ENCODE peak calls at places on chromosome 12, in six cellular contexts. One of them, this sample, is unnamed.

GRCh38 chr12:12624479-12625120 is 12.9 kb downstream of the CREBL2 start:
- DNase-seq in endodermal cell: no peak
- DNase-seq in psoas muscle: no peak
- DNase-seq in GM23338: no peak
- DNase-seq in transverse colon: no peak
- DNase-seq in astrocyte of the spinal cord: no peak
- DNase-seq in this sample: no peak

GRCh38 chr12:46472893-46473633 is 100.5 kb upstream of the SLC38A2 start:
- DNase-seq in endodermal cell: no peak
- DNase-seq in psoas muscle: no peak
- DNase-seq in GM23338: no peak
- DNase-seq in transverse colon: no peak
- DNase-seq in astrocyte of the spinal cord: peak; percentile 60
- DNase-seq in this sample: no peak

GRCh38 chr12:642633-643477 is 20.4 kb downstream of the NINJ2 start:
- DNase-seq in endodermal cell: peak; percentile 93
- DNase-seq in psoas muscle: peak; percentile 89
- DNase-seq in GM23338: peak; percentile 83
- DNase-seq in transverse colon: peak; percentile 84
- DNase-seq in astrocyte of the spinal cord: peak; percentile 47
- DNase-seq in this sample: no peak

GRCh38 chr12:6200266-6201198 is at the start of gene CD9:
- DNase-seq in endodermal cell: peak; percentile 79
- DNase-seq in psoas muscle: peak; percentile 79
- DNase-seq in GM23338: peak; percentile 67
- DNase-seq in transverse colon: peak; percentile 88
- DNase-seq in astrocyte of the spinal cord: peak; percentile 57
- DNase-seq in this sample: peak; percentile 61

GRCh38 chr12:1553987-1554982 is 40.1 kb downstream of the FBXL14 start:
- DNase-seq in endodermal cell: no peak
- DNase-seq in psoas muscle: no peak
- DNase-seq in GM23338: no peak
- DNase-seq in transverse colon: peak; percentile 50
- DNase-seq in astrocyte of the spinal cord: no peak
- DNase-seq in this sample: no peak

GRCh38 chr12:108595711-108596647 is 1.9 kb downstream of the TMEM119 start:
- DNase-seq in endodermal cell: no peak
- DNase-seq in psoas muscle: no peak
- DNase-seq in GM23338: no peak
- DNase-seq in transverse colon: no peak
- DNase-seq in astrocyte of the spinal cord: no peak
- DNase-seq in this sample: no peak

GRCh38 chr12:70885952-70886351 is 34.6 kb downstream of the PTPRR start:
- DNase-seq in endodermal cell: no peak
- DNase-seq in psoas muscle: no peak
- DNase-seq in GM23338: no peak
- DNase-seq in transverse colon: no peak
- DNase-seq in astrocyte of the spinal cord: no peak
- DNase-seq in this sample: no peak

GRCh38 chr12:80713419-80713818 is 3.3 kb upstream of the MYF5 start:
- DNase-seq in endodermal cell: no peak
- DNase-seq in psoas muscle: no peak
- DNase-seq in GM23338: no peak
- DNase-seq in transverse colon: no peak
- DNase-seq in astrocyte of the spinal cord: no peak
- DNase-seq in this sample: no peak

GRCh38 chr12:29710104-29710503 is 73.6 kb downstream of the TMTC1 start:
- DNase-seq in endodermal cell: peak; percentile 84
- DNase-seq in psoas muscle: peak; percentile 72
- DNase-seq in GM23338: peak; percentile 70
- DNase-seq in transverse colon: no peak
- DNase-seq in astrocyte of the spinal cord: peak; percentile 15
- DNase-seq in this sample: no peak

GRCh38 chr12:114186241-114187002 is 219.5 kb downstream of the TBX5 start:
- DNase-seq in endodermal cell: peak; percentile 84
- DNase-seq in psoas muscle: no peak
- DNase-seq in GM23338: peak; percentile 77
- DNase-seq in transverse colon: no peak
- DNase-seq in astrocyte of the spinal cord: no peak
- DNase-seq in this sample: no peak

GRCh38 chr12:67911293-67911637 is 78.0 kb upstream of the IFNG-AS1 start:
- DNase-seq in endodermal cell: no peak
- DNase-seq in psoas muscle: peak; percentile 45
- DNase-seq in GM23338: no peak
- DNase-seq in transverse colon: no peak
- DNase-seq in astrocyte of the spinal cord: peak; percentile 53
- DNase-seq in this sample: no peak

DNA sequence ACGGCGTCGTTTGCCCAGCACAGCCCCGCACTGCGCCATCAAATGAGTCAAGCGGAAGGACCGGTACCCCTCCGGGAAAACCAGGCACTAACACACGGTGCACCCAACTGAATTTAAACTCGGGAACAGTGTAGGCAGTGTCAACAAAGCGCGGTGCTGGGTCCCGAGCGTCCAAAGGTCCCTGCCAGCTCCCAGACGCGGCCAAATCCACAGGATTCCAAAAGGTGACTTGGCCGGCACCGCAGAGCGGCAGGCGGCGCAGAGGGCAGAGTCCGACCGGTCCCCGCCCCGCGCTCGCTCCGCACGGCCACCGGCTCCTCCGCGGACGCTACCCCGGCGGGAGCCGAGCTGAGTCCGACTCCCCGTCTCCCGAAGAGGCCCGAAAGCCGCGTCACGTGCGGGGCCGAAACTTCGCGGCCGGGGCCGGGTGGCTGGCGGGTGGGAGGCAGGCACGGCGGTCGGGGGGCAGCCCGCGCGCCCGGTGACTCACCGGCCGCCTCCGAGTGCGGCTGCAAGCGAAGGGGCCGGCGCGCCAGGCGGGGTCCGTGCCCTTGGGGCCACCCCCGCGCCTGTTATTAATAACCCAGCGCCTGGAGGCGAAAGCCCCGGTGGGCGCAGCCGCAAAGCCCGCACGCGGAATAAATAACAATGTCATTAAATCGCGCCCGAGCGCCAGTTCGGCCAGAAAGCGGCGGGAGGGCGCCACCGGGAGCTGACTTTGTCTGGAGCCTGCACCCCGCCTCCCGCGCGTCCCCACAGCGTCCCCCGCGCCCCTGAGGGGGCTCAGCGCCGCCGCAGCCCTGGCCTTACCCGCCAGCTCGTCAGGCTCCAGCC is 823 bp downstream of the DENND5B start:
- DNase-seq in endodermal cell: peak; percentile 92
- DNase-seq in psoas muscle: peak; percentile 84
- DNase-seq in GM23338: peak; percentile 72
- DNase-seq in transverse colon: peak; percentile 79
- DNase-seq in astrocyte of the spinal cord: peak; percentile 65
- DNase-seq in this sample: peak; percentile 17
- TF ChIP-seq CTCF in endodermal cell: peak; percentile 22
- TF ChIP-seq CTCF in psoas muscle: no peak
- TF ChIP-seq CTCF in GM23338: peak; percentile 22
- TF ChIP-seq CTCF in transverse colon: no peak
- TF ChIP-seq CTCF in astrocyte of the spinal cord: no peak
- TF ChIP-seq CTCF in this sample: no peak

GRCh38 chr12:52178443-52178842 is 13.4 kb downstream of the KRT80 start:
- DNase-seq in endodermal cell: no peak
- DNase-seq in psoas muscle: no peak
- DNase-seq in GM23338: no peak
- DNase-seq in transverse colon: no peak
- DNase-seq in astrocyte of the spinal cord: no peak
- DNase-seq in this sample: no peak

GRCh38 chr12:52178984-52179383 is 12.8 kb downstream of the KRT80 start:
- DNase-seq in endodermal cell: no peak
- DNase-seq in psoas muscle: no peak
- DNase-seq in GM23338: no peak
- DNase-seq in transverse colon: no peak
- DNase-seq in astrocyte of the spinal cord: no peak
- DNase-seq in this sample: no peak

GRCh38 chr12:52173526-52173925 is 18.3 kb downstream of the KRT80 start:
- DNase-seq in endodermal cell: no peak
- DNase-seq in psoas muscle: no peak
- DNase-seq in GM23338: no peak
- DNase-seq in transverse colon: no peak
- DNase-seq in astrocyte of the spinal cord: no peak
- DNase-seq in this sample: no peak

GRCh38 chr12:52172956-52173355 is 18.9 kb downstream of the KRT80 start:
- DNase-seq in endodermal cell: no peak
- DNase-seq in psoas muscle: no peak
- DNase-seq in GM23338: no peak
- DNase-seq in transverse colon: no peak
- DNase-seq in astrocyte of the spinal cord: no peak
- DNase-seq in this sample: no peak

DNA sequence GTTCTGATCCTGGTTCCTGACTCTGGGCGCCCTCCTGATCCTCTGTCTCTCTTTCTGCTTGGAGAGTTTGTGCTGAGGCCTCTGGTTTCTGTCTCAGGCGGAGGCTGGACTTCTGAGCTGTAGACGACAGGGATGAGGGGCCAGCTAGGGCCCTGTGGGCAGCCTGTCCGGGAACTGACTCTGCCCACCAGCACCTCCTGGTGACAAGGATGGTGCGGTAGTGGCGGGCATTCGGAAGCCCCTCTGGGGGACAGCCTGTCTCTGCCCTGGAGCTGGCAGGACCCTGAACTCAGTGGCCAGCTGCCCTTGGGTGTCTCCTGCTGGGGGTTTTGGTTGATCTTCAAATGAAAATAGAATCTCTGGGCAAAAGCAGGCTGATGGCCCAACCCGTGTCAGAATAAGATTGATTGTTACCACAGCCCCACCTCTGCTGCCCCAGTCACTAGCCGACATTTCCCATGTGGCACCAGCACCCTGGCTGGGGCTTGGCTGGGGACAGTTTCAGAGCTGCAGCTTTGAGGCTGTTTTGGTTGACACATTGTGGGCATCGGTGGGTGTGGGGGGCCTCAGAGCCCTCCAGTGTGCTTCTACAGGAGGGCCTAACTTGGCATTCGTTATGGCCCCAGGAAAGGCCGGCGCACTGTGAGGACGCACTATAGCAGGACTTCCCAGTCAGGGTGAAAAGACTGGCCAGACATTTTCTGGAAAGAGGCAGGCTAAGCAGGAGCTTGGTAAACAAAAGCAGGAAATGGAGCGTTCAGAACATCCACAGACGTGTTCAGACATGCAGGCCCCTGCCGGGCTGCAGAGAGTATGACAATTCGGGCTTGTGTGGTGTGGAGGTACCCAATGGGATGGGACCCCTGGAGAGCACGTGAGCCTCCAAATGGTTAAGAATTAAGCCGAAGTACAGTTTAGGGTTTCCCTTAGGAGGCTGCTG is 16.1 kb downstream of the KRT80 start:
- DNase-seq in endodermal cell: peak; percentile 78
- DNase-seq in psoas muscle: no peak
- DNase-seq in GM23338: no peak
- DNase-seq in transverse colon: no peak
- DNase-seq in astrocyte of the spinal cord: peak; percentile 33
- DNase-seq in this sample: no peak
- TF ChIP-seq CTCF in endodermal cell: peak; percentile 43
- TF ChIP-seq CTCF in psoas muscle: no peak
- TF ChIP-seq CTCF in GM23338: peak; percentile 51
- TF ChIP-seq CTCF in transverse colon: no peak
- TF ChIP-seq CTCF in astrocyte of the spinal cord: peak; percentile 25
- TF ChIP-seq CTCF in this sample: no peak

GRCh38 chr12:52346596-52346995 is 20.7 kb downstream of the KRT85 start:
- DNase-seq in endodermal cell: no peak
- DNase-seq in psoas muscle: no peak
- DNase-seq in GM23338: no peak
- DNase-seq in transverse colon: no peak
- DNase-seq in astrocyte of the spinal cord: no peak
- DNase-seq in this sample: no peak
- TF ChIP-seq CTCF in endodermal cell: no peak
- TF ChIP-seq CTCF in psoas muscle: no peak
- TF ChIP-seq CTCF in GM23338: no peak
- TF ChIP-seq CTCF in transverse colon: no peak
- TF ChIP-seq CTCF in astrocyte of the spinal cord: no peak
- TF ChIP-seq CTCF in this sample: no peak

GRCh38 chr12:89391726-89392336 is 39.5 kb upstream of the DUSP6 start:
- DNase-seq in endodermal cell: no peak
- DNase-seq in psoas muscle: no peak
- DNase-seq in GM23338: no peak
- DNase-seq in transverse colon: no peak
- DNase-seq in astrocyte of the spinal cord: no peak
- DNase-seq in this sample: no peak

GRCh38 chr12:89393551-89394121 is 41.3 kb upstream of the DUSP6 start:
- DNase-seq in endodermal cell: no peak
- DNase-seq in psoas muscle: no peak
- DNase-seq in GM23338: no peak
- DNase-seq in transverse colon: no peak
- DNase-seq in astrocyte of the spinal cord: no peak
- DNase-seq in this sample: no peak

GRCh38 chr12:89390802-89391673 is 38.7 kb upstream of the DUSP6 start:
- DNase-seq in endodermal cell: no peak
- DNase-seq in psoas muscle: no peak
- DNase-seq in GM23338: no peak
- DNase-seq in transverse colon: peak; percentile 24
- DNase-seq in astrocyte of the spinal cord: peak; percentile 73
- DNase-seq in this sample: no peak

GRCh38 chr12:89392401-89392800 is 40.1 kb upstream of the DUSP6 start:
- DNase-seq in endodermal cell: no peak
- DNase-seq in psoas muscle: no peak
- DNase-seq in GM23338: no peak
- DNase-seq in transverse colon: no peak
- DNase-seq in astrocyte of the spinal cord: no peak
- DNase-seq in this sample: no peak

GRCh38 chr12:89389755-89390661 is 37.7 kb upstream of the DUSP6 start:
- DNase-seq in endodermal cell: no peak
- DNase-seq in psoas muscle: no peak
- DNase-seq in GM23338: no peak
- DNase-seq in transverse colon: peak; percentile 29
- DNase-seq in astrocyte of the spinal cord: no peak
- DNase-seq in this sample: no peak
- TF ChIP-seq CTCF in endodermal cell: no peak
- TF ChIP-seq CTCF in psoas muscle: no peak
- TF ChIP-seq CTCF in GM23338: no peak
- TF ChIP-seq CTCF in transverse colon: no peak
- TF ChIP-seq CTCF in astrocyte of the spinal cord: no peak
- TF ChIP-seq CTCF in this sample: no peak